ENCODE peak calls at places on chromosomes 1 and 21, in eight cellular contexts. F, W, K, B, S, P, R and A are unnamed samples.

GRCh38 chr1:77671836-77672235 is 10.6 kb downstream of the ZZZ3 start:
- DNase-seq in F (no peak), W (no peak), K (no peak), B (peak), S (no peak), P (no peak), R (no peak), A (no peak)

GRCh38 chr21:34807881-34808568 is 139.2 kb downstream of the CLIC6 start:
- DNase-seq in F (peak), W (no peak), K (no peak), B (peak), S (no peak), P (no peak), R (no peak), A (peak)

GRCh38 chr1:161226759-161227158 is 899 bp downstream of the TOMM40L start:
- DNase-seq in F (no peak), W (no peak), K (no peak), B (no peak), S (no peak), P (no peak), R (no peak), A (no peak)

GRCh38 chr1:51115714-51116404 is 13.8 kb downstream of the C1orf185 start:
- DNase-seq in F (no peak), W (no peak), K (no peak), B (no peak), S (no peak), P (no peak), R (no peak), A (no peak)

GRCh38 chr1:59302871-59303270 is 6.0 kb downstream of the FGGY start:
- DNase-seq in F (no peak), W (no peak), K (no peak), B (no peak), S (no peak), P (no peak), R (no peak), A (no peak)

GRCh38 chr1:1889847-1890505 is 911 bp downstream of the GNB1 start:
- DNase-seq in F (peak), W (no peak), K (peak), B (peak), S (peak), P (peak), R (peak), A (peak)

GRCh38 chr1:153339802-153340201 is 8.8 kb downstream of the PGLYRP4 start:
- DNase-seq in F (no peak), W (no peak), K (no peak), B (no peak), S (no peak), P (no peak), R (no peak), A (no peak)

GRCh38 chr1:93963585-93963984 is 54.4 kb upstream of the GCLM start:
- DNase-seq in F (no peak), W (no peak), K (no peak), B (no peak), S (no peak), P (no peak), R (peak), A (no peak)

GRCh38 chr21:45303111-45303615 is 15.5 kb upstream of the POFUT2 start:
- DNase-seq in F (peak), W (peak), K (peak), B (no peak), S (no peak), P (no peak), R (no peak), A (no peak)

GRCh38 chr1:2322593-2323295 is 68.6 kb downstream of the MORN1 start:
- DNase-seq in F (peak), W (no peak), K (no peak), B (no peak), S (peak), P (no peak), R (no peak), A (peak)

GRCh38 chr21:45322960-45323461 is 35.3 kb upstream of the POFUT2 start:
- DNase-seq in F (peak), W (peak), K (peak), B (no peak), S (peak), P (peak), R (no peak), A (peak)

GRCh38 chr1:93694039-93694438 is 12.4 kb upstream of the BCAR3 start:
- DNase-seq in F (peak), W (no peak), K (no peak), B (no peak), S (no peak), P (no peak), R (no peak), A (peak)

GRCh38 chr1:214029796-214030195 is 42.0 kb downstream of the PROX1 start:
- DNase-seq in F (no peak), W (no peak), K (no peak), B (no peak), S (no peak), P (peak), R (no peak), A (no peak)

GRCh38 chr1:40799351-40799867 is 15.8 kb downstream of the KCNQ4 start:
- DNase-seq in F (peak), W (no peak), K (peak), B (peak), S (no peak), P (no peak), R (no peak), A (no peak)

GRCh38 chr1:164440222-164440621 is 118.8 kb upstream of the PBX1 start:
- DNase-seq in F (peak), W (no peak), K (no peak), B (no peak), S (peak), P (peak), R (no peak), A (no peak)

GRCh38 chr1:160544647-160545046 is 21.6 kb upstream of the SLAMF6 start:
- DNase-seq in F (no peak), W (no peak), K (no peak), B (peak), S (no peak), P (peak), R (no peak), A (no peak)

GRCh38 chr1:85818371-85818770 is 110.1 kb upstream of the ZNHIT6 start:
- DNase-seq in F (no peak), W (no peak), K (no peak), B (peak), S (no peak), P (no peak), R (no peak), A (no peak)

GRCh38 chr21:45640888-45641479 is 2.5 kb upstream of the PCBP3 start:
- DNase-seq in F (no peak), W (no peak), K (no peak), B (peak), S (no peak), P (peak), R (peak), A (no peak)

GRCh38 chr1:50841791-50842387 is 118.2 kb downstream of the FAF1 start:
- DNase-seq in F (no peak), W (no peak), K (no peak), B (peak), S (no peak), P (no peak), R (no peak), A (no peak)

GRCh38 chr1:162487241-162487640 is 10.4 kb upstream of the UHMK1 start:
- DNase-seq in F (no peak), W (no peak), K (no peak), B (no peak), S (no peak), P (no peak), R (no peak), A (no peak)

GRCh38 chr1:37721565-37721964 is 29.2 kb downstream of the CDCA8 start:
- DNase-seq in F (no peak), W (no peak), K (no peak), B (no peak), S (no peak), P (peak), R (no peak), A (no peak)

GRCh38 chr1:90957497-90957896 is 64.3 kb downstream of the ZNF644 start:
- DNase-seq in F (no peak), W (no peak), K (no peak), B (no peak), S (no peak), P (no peak), R (no peak), A (no peak)

GRCh38 chr1:232328496-232329102 is 301.3 kb downstream of the SIPA1L2 start:
- DNase-seq in F (no peak), W (no peak), K (no peak), B (peak), S (no peak), P (no peak), R (no peak), A (no peak)

GRCh38 chr1:45772971-45773370 is 22.5 kb upstream of the IPP start:
- DNase-seq in F (no peak), W (no peak), K (no peak), B (no peak), S (no peak), P (no peak), R (no peak), A (no peak)

GRCh38 chr1:16342331-16343062 is 9.8 kb downstream of the FBXO42 start:
- DNase-seq in F (no peak), W (no peak), K (peak), B (no peak), S (no peak), P (no peak), R (no peak), A (no peak)

GRCh38 chr1:107141491-107142369 is 891 bp downstream of the NTNG1 start:
- DNase-seq in F (no peak), W (peak), K (peak), B (peak), S (peak), P (peak), R (no peak), A (no peak)

GRCh38 chr1:93827128-93827527 is 51.9 kb downstream of the DNTTIP2 start:
- DNase-seq in F (no peak), W (no peak), K (no peak), B (no peak), S (no peak), P (no peak), R (no peak), A (no peak)

GRCh38 chr1:56506951-56507437 is 72.4 kb downstream of the PLPP3 start:
- DNase-seq in F (no peak), W (no peak), K (no peak), B (no peak), S (no peak), P (no peak), R (no peak), A (no peak)

GRCh38 chr21:25903599-25903998 is 168.8 kb downstream of the GABPA start:
- DNase-seq in F (no peak), W (no peak), K (no peak), B (no peak), S (no peak), P (no peak), R (no peak), A (no peak)

GRCh38 chr1:159092398-159092760 is 15.8 kb upstream of the AIM2 start:
- DNase-seq in F (no peak), W (no peak), K (no peak), B (no peak), S (no peak), P (no peak), R (no peak), A (no peak)

GRCh38 chr21:42474043-42474831 is 21.8 kb downstream of the RSPH1 start:
- DNase-seq in F (peak), W (no peak), K (no peak), B (no peak), S (no peak), P (no peak), R (peak), A (peak)

GRCh38 chr1:182084487-182085316 is 23.2 kb upstream of the ZNF648 start:
- DNase-seq in F (peak), W (peak), K (peak), B (peak), S (peak), P (peak), R (peak), A (peak)

GRCh38 chr21:29187939-29188338 is 57.5 kb downstream of the MAP3K7CL start:
- DNase-seq in F (no peak), W (no peak), K (peak), B (peak), S (no peak), P (no peak), R (no peak), A (no peak)

DNA sequence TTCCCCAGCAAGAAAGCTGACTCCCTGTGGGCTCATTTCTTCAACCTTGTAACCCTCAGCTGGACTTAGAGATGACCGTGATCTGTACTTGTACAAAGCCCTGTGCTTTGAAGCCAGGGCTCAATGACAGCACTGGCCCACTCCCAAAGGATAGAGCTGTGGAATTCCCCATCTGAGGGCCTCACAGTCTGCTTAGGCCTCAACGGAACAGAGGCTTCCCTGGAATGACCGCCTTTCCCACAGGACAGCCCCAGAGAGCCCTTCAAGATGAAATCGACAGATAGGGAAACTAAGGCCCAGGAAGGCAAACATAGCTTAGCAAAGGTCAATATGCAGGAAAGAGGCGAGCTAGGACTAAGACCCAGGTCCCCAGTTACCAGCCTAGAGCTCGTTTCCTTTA is 11.5 kb downstream of the SLC9A1 start:
- DNase-seq in F (no peak), W (no peak), K (no peak), B (peak), S (no peak), P (no peak), R (no peak), A (no peak)
- H3K27ac ChIP-seq in F (peak), W (no peak), K (peak), B (no peak), S (no peak), P (no peak), R (peak), A (peak)

GRCh38 chr1:9235560-9235959 is 986 bp downstream of the H6PD start:
- DNase-seq in F (no peak), W (no peak), K (peak), B (no peak), S (no peak), P (no peak), R (no peak), A (no peak)
- H3K27ac ChIP-seq in F (peak), W (peak), K (peak), B (peak), S (peak), P (no peak), R (peak), A (peak)

GRCh38 chr21:32422064-32422463 is 9.6 kb downstream of the EVA1C start:
- DNase-seq in F (no peak), W (no peak), K (no peak), B (no peak), S (no peak), P (no peak), R (no peak), A (no peak)

GRCh38 chr21:32423846-32424535 is 11.5 kb downstream of the EVA1C start:
- DNase-seq in F (no peak), W (no peak), K (no peak), B (no peak), S (no peak), P (no peak), R (no peak), A (no peak)

GRCh38 chr21:32424674-32425073 is 12.2 kb downstream of the EVA1C start:
- DNase-seq in F (no peak), W (no peak), K (no peak), B (no peak), S (no peak), P (no peak), R (no peak), A (no peak)

GRCh38 chr21:32425628-32426027 is 13.1 kb downstream of the EVA1C start:
- DNase-seq in F (no peak), W (no peak), K (no peak), B (no peak), S (no peak), P (no peak), R (no peak), A (no peak)

GRCh38 chr21:32423320-32423719 is 10.8 kb downstream of the EVA1C start:
- DNase-seq in F (no peak), W (no peak), K (no peak), B (peak), S (no peak), P (no peak), R (no peak), A (no peak)
- H3K27ac ChIP-seq in F (no peak), W (no peak), K (no peak), B (no peak), S (no peak), P (no peak), R (no peak), A (no peak)

GRCh38 chr1:226827968-226828513 is 42.4 kb upstream of the PSEN2 start:
- DNase-seq in F (peak), W (peak), K (peak), B (peak), S (peak), P (peak), R (peak), A (peak)
- H3K27ac ChIP-seq in F (peak), W (peak), K (peak), B (peak), S (peak), P (no peak), R (peak), A (peak)

DNA sequence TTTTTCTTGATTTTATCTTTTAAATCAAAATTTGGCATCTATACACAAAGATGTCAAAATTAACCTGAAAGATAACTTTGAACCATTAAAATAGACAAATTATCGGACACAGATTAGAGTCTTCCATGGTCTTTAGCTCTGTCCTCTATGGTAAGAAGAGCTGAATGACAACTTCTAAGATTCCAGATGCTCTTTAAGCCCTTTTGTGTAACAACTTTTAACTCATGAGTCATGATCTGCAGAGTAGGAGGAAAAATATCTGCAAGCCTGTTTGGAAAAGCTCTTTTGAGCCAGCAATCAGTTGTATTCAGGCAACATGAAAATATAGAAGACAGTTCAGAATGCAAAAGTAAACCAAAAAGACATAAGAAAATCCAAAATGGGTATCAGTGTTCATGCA is 37.8 kb downstream of the TTC13 start:
- DNase-seq in F (no peak), W (no peak), K (no peak), B (peak), S (no peak), P (no peak), R (no peak), A (no peak)
- H3K27ac ChIP-seq in F (peak), W (no peak), K (no peak), B (no peak), S (no peak), P (no peak), R (no peak), A (peak)

DNA sequence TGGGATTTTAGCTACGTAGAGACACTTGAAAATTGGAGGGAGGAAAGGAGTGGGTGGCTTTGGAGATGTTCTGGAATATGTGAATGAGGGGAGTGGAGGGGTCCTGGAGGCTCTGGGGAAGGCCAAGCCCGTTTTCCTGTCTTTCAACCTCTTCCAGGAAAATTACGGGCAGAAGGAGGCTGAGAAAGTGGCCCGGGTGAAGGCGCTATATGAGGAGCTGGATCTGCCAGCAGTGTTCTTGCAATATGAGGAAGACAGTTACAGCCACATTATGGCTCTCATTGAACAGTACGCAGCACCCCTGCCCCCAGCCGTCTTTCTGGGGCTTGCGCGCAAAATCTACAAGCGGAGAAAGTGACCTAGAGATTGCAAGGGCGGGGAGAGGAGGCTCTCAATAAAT is 442 bp upstream of the RUSC1 start:
- DNase-seq in F (no peak), W (no peak), K (no peak), B (no peak), S (no peak), P (no peak), R (no peak), A (no peak)
- H3K27ac ChIP-seq in F (peak), W (peak), K (peak), B (no peak), S (no peak), P (no peak), R (peak), A (peak)